ENCODE peak calls at places on chromosomes 7 and 10, in five cellular contexts. V, J, P, A and Z are unnamed samples.

GRCh38 chr7:17706734-17707133 is 233.6 kb downstream of the SNX13 start:
- DNase-seq in V (no peak), J (peak), A (no peak), P (peak), Z (no peak)

GRCh38 chr7:47039899-47040298 is 542.0 kb downstream of the TNS3 start:
- DNase-seq in P (no peak), V (no peak), J (no peak), A (no peak), Z (no peak)

GRCh38 chr10:124090630-124091209 is 2.7 kb downstream of the CHST15 start:
- DNase-seq in P (no peak), A (no peak), J (no peak), V (no peak), Z (no peak)

GRCh38 chr10:8306685-8307364 is 252.3 kb downstream of the GATA3 start:
- DNase-seq in J (no peak), A (no peak), P (no peak), V (no peak), Z (peak)

GRCh38 chr10:122112625-122113160 is 123.7 kb downstream of the TACC2 start:
- DNase-seq in P (peak), J (peak), V (no peak), A (no peak), Z (peak)

GRCh38 chr7:157674027-157674714 is 337.4 kb downstream of the DNAJB6 start:
- DNase-seq in J (no peak), P (no peak), A (no peak), V (no peak), Z (no peak)

GRCh38 chr7:8035647-8036518 is 67.3 kb downstream of the GLCCI1 start:
- DNase-seq in A (no peak), P (no peak), J (no peak), V (no peak), Z (no peak)

GRCh38 chr10:29443745-29444523 is 155.1 kb downstream of the LYZL1 start:
- DNase-seq in A (no peak), J (no peak), V (no peak), P (peak), Z (no peak)

GRCh38 chr10:131345691-131346090 is 34.2 kb upstream of the TCERG1L start:
- DNase-seq in J (no peak), P (no peak), V (no peak), A (no peak), Z (no peak)

GRCh38 chr10:79298403-79299244 is 48.6 kb upstream of the PPIF start:
- DNase-seq in J (peak), V (no peak), A (no peak), P (peak), Z (peak)

GRCh38 chr10:96038476-96039387 is 4.7 kb upstream of the CCNJ start:
- DNase-seq in P (no peak), A (no peak), J (no peak), V (no peak), Z (no peak)